ENCODE peak calls at places on chromosomes 6 and 20, in nine cellular contexts. One of them, this sample, is unnamed.

GRCh38 chr6:11833626-11834592 is 55.3 kb upstream of the ADTRP start:
- DNase-seq in body of pancreas: peak
- DNase-seq in right lobe of liver: peak
- DNase-seq in IMR-90: no peak
- DNase-seq in ovary: no peak
- DNase-seq in sigmoid colon: no peak
- DNase-seq in uterus: no peak
- DNase-seq in spleen: no peak
- DNase-seq in A549: no peak
- DNase-seq in this sample: no peak

GRCh38 chr6:18536693-18537092 is 149.5 kb downstream of the RNF144B start:
- DNase-seq in uterus: no peak
- DNase-seq in body of pancreas: peak
- DNase-seq in sigmoid colon: no peak
- DNase-seq in right lobe of liver: no peak
- DNase-seq in spleen: no peak
- DNase-seq in IMR-90: no peak
- DNase-seq in A549: no peak
- DNase-seq in ovary: no peak
- DNase-seq in this sample: no peak

GRCh38 chr20:58702859-58703648 is 10.5 kb downstream of the NPEPL1 start:
- DNase-seq in A549: no peak
- DNase-seq in uterus: peak
- DNase-seq in right lobe of liver: peak
- DNase-seq in sigmoid colon: peak
- DNase-seq in body of pancreas: no peak
- DNase-seq in ovary: no peak
- DNase-seq in IMR-90: no peak
- DNase-seq in spleen: peak
- DNase-seq in this sample: peak

GRCh38 chr20:58722379-58722778 is 29.8 kb downstream of the NPEPL1 start:
- DNase-seq in IMR-90: no peak
- DNase-seq in body of pancreas: no peak
- DNase-seq in sigmoid colon: peak
- DNase-seq in spleen: peak
- DNase-seq in right lobe of liver: peak
- DNase-seq in A549: no peak
- DNase-seq in uterus: no peak
- DNase-seq in ovary: no peak
- DNase-seq in this sample: peak

GRCh38 chr6:89985744-89986493 is 91.7 kb downstream of the GJA10 start:
- DNase-seq in ovary: no peak
- DNase-seq in spleen: no peak
- DNase-seq in body of pancreas: no peak
- DNase-seq in uterus: no peak
- DNase-seq in sigmoid colon: no peak
- DNase-seq in A549: no peak
- DNase-seq in right lobe of liver: no peak
- DNase-seq in IMR-90: peak
- DNase-seq in this sample: no peak

GRCh38 chr20:4060856-4061440 is 45.6 kb upstream of the RNF24 start:
- DNase-seq in spleen: no peak
- DNase-seq in sigmoid colon: peak
- DNase-seq in A549: no peak
- DNase-seq in IMR-90: no peak
- DNase-seq in ovary: no peak
- DNase-seq in uterus: no peak
- DNase-seq in body of pancreas: no peak
- DNase-seq in right lobe of liver: no peak
- DNase-seq in this sample: no peak

GRCh38 chr6:152309648-152310047 is 327.5 kb downstream of the SYNE1 start:
- DNase-seq in uterus: no peak
- DNase-seq in IMR-90: no peak
- DNase-seq in body of pancreas: no peak
- DNase-seq in A549: no peak
- DNase-seq in sigmoid colon: no peak
- DNase-seq in spleen: peak
- DNase-seq in right lobe of liver: no peak
- DNase-seq in ovary: no peak
- DNase-seq in this sample: no peak

GRCh38 chr20:31665753-31666152 is 28.0 kb downstream of the COX4I2 start:
- DNase-seq in right lobe of liver: no peak
- DNase-seq in sigmoid colon: no peak
- DNase-seq in spleen: no peak
- DNase-seq in ovary: no peak
- DNase-seq in body of pancreas: no peak
- DNase-seq in uterus: no peak
- DNase-seq in IMR-90: no peak
- DNase-seq in A549: no peak
- DNase-seq in this sample: no peak

GRCh38 chr20:24953621-24954133 is 4.6 kb downstream of the CST7 start:
- DNase-seq in uterus: no peak
- DNase-seq in sigmoid colon: peak
- DNase-seq in body of pancreas: no peak
- DNase-seq in A549: no peak
- DNase-seq in IMR-90: no peak
- DNase-seq in right lobe of liver: peak
- DNase-seq in ovary: no peak
- DNase-seq in spleen: peak
- DNase-seq in this sample: peak

GRCh38 chr6:111950661-111951426 is 77.6 kb upstream of the FYN start:
- DNase-seq in A549: no peak
- DNase-seq in uterus: no peak
- DNase-seq in body of pancreas: no peak
- DNase-seq in IMR-90: peak
- DNase-seq in right lobe of liver: no peak
- DNase-seq in sigmoid colon: no peak
- DNase-seq in ovary: no peak
- DNase-seq in spleen: no peak
- DNase-seq in this sample: no peak

GRCh38 chr6:73364549-73364948 is 2.1 kb downstream of the KHDC3L start:
- DNase-seq in ovary: no peak
- DNase-seq in uterus: no peak
- DNase-seq in A549: no peak
- DNase-seq in right lobe of liver: no peak
- DNase-seq in sigmoid colon: no peak
- DNase-seq in IMR-90: no peak
- DNase-seq in spleen: no peak
- DNase-seq in body of pancreas: no peak
- DNase-seq in this sample: no peak

GRCh38 chr6:44003345-44004061 is 123.7 kb downstream of the MRPL14 start:
- DNase-seq in uterus: no peak
- DNase-seq in right lobe of liver: no peak
- DNase-seq in spleen: peak
- DNase-seq in sigmoid colon: no peak
- DNase-seq in ovary: no peak
- DNase-seq in A549: no peak
- DNase-seq in IMR-90: no peak
- DNase-seq in body of pancreas: peak
- DNase-seq in this sample: no peak

GRCh38 chr20:11891081-11891826 is 26.4 kb upstream of the BTBD3 start:
- DNase-seq in body of pancreas: peak
- DNase-seq in spleen: peak
- DNase-seq in sigmoid colon: peak
- DNase-seq in ovary: peak
- DNase-seq in IMR-90: peak
- DNase-seq in uterus: peak
- DNase-seq in right lobe of liver: peak
- DNase-seq in A549: peak
- DNase-seq in this sample: no peak

GRCh38 chr6:88636871-88637270 is 326.5 kb downstream of the RNGTT start:
- DNase-seq in A549: no peak
- DNase-seq in ovary: no peak
- DNase-seq in right lobe of liver: no peak
- DNase-seq in uterus: no peak
- DNase-seq in body of pancreas: no peak
- DNase-seq in sigmoid colon: no peak
- DNase-seq in IMR-90: no peak
- DNase-seq in spleen: no peak
- DNase-seq in this sample: no peak
- H3K4me3 ChIP-seq in A549: no peak
- H3K4me3 ChIP-seq in ovary: no peak
- H3K4me3 ChIP-seq in right lobe of liver: no peak
- H3K4me3 ChIP-seq in uterus: no peak
- H3K4me3 ChIP-seq in body of pancreas: no peak
- H3K4me3 ChIP-seq in sigmoid colon: no peak
- H3K4me3 ChIP-seq in IMR-90: no peak
- H3K4me3 ChIP-seq in spleen: no peak
- H3K4me3 ChIP-seq in this sample: no peak

GRCh38 chr20:38472513-38473352 is at the start of gene RALGAPB:
- DNase-seq in IMR-90: peak
- DNase-seq in right lobe of liver: peak
- DNase-seq in ovary: peak
- DNase-seq in A549: peak
- DNase-seq in spleen: peak
- DNase-seq in body of pancreas: peak
- DNase-seq in sigmoid colon: peak
- DNase-seq in uterus: peak
- DNase-seq in this sample: peak
- TF ChIP-seq CTCF in IMR-90: peak
- TF ChIP-seq CTCF in right lobe of liver: peak
- TF ChIP-seq CTCF in ovary: no peak
- TF ChIP-seq CTCF in A549: peak
- TF ChIP-seq CTCF in spleen: peak
- TF ChIP-seq CTCF in body of pancreas: no peak
- TF ChIP-seq CTCF in sigmoid colon: no peak
- TF ChIP-seq CTCF in uterus: peak
- TF ChIP-seq CTCF in this sample: no peak

DNA sequence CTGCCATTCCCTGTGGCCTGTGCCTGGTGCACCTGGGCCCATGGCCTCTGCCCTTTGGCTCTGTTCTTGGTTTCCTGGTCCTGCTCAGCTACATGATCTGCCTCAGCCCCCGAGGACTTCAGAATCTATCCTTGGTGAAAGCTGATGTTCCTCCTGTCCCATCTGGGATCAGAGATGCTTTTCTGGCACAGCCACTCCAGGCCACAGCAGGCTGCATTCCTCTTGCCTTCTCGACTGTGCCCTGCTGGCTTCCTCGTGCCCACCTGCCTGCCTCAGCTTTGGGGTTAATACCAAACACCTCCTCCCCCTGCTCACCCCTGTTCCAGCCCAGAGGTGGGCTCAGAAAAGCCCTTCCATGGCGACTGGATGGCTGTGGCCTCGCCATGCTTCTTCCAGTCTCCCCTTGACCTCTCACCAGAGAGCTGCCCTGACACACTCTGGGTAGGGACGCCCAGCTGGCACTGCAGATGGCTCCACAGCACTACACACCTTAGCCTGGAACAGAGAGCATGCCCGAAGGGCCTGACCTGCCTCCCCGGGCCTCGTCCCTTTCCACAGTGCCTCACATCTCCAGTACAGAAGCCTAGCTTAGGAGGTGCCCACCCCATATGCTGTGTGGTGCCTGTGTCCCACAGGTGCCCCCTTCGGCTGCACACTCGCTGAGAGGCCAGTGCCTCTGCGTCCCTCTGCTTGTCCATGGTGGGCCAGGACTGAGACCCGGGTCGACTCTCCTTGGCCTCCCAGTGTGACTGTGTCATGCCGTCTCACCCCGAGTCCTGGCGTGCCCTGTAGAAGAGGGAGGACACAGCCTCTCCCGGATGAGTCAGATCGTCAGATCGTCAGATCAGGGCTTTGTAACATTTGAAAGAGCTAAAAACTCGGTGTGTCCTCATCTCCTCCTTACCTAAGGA is 148.8 kb downstream of the DTNBP1 start:
- DNase-seq in ovary: no peak
- DNase-seq in IMR-90: no peak
- DNase-seq in right lobe of liver: no peak
- DNase-seq in body of pancreas: no peak
- DNase-seq in spleen: peak
- DNase-seq in uterus: no peak
- DNase-seq in A549: no peak
- DNase-seq in sigmoid colon: no peak
- DNase-seq in this sample: no peak
- TF ChIP-seq POLR2A in ovary: no peak
- TF ChIP-seq POLR2A in IMR-90: no peak
- TF ChIP-seq POLR2A in right lobe of liver: no peak
- TF ChIP-seq POLR2A in body of pancreas: no peak
- TF ChIP-seq POLR2A in spleen: no peak
- TF ChIP-seq POLR2A in uterus: no peak
- TF ChIP-seq POLR2A in A549: no peak
- TF ChIP-seq POLR2A in sigmoid colon: no peak
- TF ChIP-seq POLR2A in this sample: no peak

GRCh38 chr6:148513145-148514071 is 170.8 kb downstream of the SASH1 start:
- DNase-seq in IMR-90: peak
- DNase-seq in sigmoid colon: no peak
- DNase-seq in uterus: peak
- DNase-seq in right lobe of liver: no peak
- DNase-seq in spleen: no peak
- DNase-seq in ovary: no peak
- DNase-seq in body of pancreas: no peak
- DNase-seq in A549: no peak
- DNase-seq in this sample: no peak

GRCh38 chr6:148508401-148509151 is 165.9 kb downstream of the SASH1 start:
- DNase-seq in right lobe of liver: no peak
- DNase-seq in A549: no peak
- DNase-seq in uterus: no peak
- DNase-seq in ovary: no peak
- DNase-seq in spleen: no peak
- DNase-seq in sigmoid colon: no peak
- DNase-seq in IMR-90: peak
- DNase-seq in body of pancreas: no peak
- DNase-seq in this sample: no peak

GRCh38 chr6:148507774-148508173 is 165.1 kb downstream of the SASH1 start:
- DNase-seq in IMR-90: peak
- DNase-seq in A549: no peak
- DNase-seq in right lobe of liver: no peak
- DNase-seq in sigmoid colon: peak
- DNase-seq in spleen: no peak
- DNase-seq in body of pancreas: no peak
- DNase-seq in uterus: no peak
- DNase-seq in ovary: no peak
- DNase-seq in this sample: peak

GRCh38 chr6:148509152-148509571 is 166.5 kb downstream of the SASH1 start:
- DNase-seq in right lobe of liver: no peak
- DNase-seq in sigmoid colon: no peak
- DNase-seq in spleen: no peak
- DNase-seq in A549: no peak
- DNase-seq in body of pancreas: no peak
- DNase-seq in uterus: no peak
- DNase-seq in IMR-90: peak
- DNase-seq in ovary: no peak
- DNase-seq in this sample: no peak

DNA sequence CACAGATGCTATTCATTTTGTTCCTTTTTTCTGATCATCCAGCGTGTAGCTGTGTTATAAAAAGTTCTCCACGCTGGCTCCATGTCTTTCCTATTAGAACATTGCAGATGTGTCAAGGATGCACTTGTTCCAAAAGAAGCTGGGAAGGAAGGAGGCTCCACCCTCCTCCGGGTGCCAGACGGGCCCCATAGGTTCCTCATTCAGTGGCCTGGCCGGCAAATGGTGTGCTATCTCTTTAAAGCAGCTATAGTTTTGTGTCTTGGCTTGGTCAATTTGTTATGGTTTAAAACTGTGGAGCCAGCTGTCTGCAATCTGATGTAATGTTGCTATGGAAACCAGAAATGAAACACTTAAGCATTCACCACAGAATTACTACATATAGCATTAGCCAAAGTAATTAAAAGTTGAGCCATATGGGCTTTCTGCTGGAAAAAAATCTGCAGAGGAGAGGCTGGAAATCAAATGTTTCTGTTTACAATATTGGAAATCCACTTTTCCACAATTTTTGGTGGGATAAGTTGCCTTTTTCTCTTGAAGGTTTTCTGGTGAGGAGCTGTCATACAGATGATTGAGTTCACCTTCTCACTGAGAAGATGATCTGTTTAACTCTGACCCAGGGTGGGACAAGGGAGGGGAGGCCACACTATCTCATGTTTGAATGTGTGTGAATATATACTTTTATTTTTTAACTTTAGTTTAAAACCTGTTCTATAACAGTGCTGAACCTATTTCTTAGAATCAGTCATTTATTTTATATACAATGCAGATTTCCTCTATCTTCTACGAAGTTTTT is 167.3 kb downstream of the SASH1 start:
- DNase-seq in body of pancreas: no peak
- DNase-seq in spleen: no peak
- DNase-seq in A549: peak
- DNase-seq in ovary: no peak
- DNase-seq in right lobe of liver: no peak
- DNase-seq in uterus: peak
- DNase-seq in IMR-90: peak
- DNase-seq in sigmoid colon: peak
- DNase-seq in this sample: peak
- H3K4me3 ChIP-seq in body of pancreas: no peak
- H3K4me3 ChIP-seq in spleen: peak
- H3K4me3 ChIP-seq in A549: no peak
- H3K4me3 ChIP-seq in ovary: peak
- H3K4me3 ChIP-seq in right lobe of liver: no peak
- H3K4me3 ChIP-seq in uterus: peak
- H3K4me3 ChIP-seq in IMR-90: peak
- H3K4me3 ChIP-seq in sigmoid colon: peak
- H3K4me3 ChIP-seq in this sample: peak